ENCODE peak calls at places on chromosomes 13 and 19, in six cellular contexts. One of them, this sample, is unnamed.

GRCh38 chr13:41613984-41614581 is 156.7 kb downstream of the RGCC start:
- DNase-seq in NCI-H1105: no peak
- DNase-seq in H9: no peak
- DNase-seq in NCI-H2107: no peak
- DNase-seq in activated T-helper 1 cell treated with anti-CD3 and anti-CD28 coated beads, Interleukin-2, amount 50 U/mL, for 16 hours: no peak
- DNase-seq in SJSA1: peak; percentile 58
- DNase-seq in this sample: no peak

GRCh38 chr13:58583961-58584360 is 952.4 kb downstream of the PCDH17 start:
- DNase-seq in NCI-H1105: no peak
- DNase-seq in SJSA1: no peak
- DNase-seq in NCI-H2107: no peak
- DNase-seq in H9: no peak
- DNase-seq in activated T-helper 1 cell treated with anti-CD3 and anti-CD28 coated beads, Interleukin-2, amount 50 U/mL, for 16 hours: no peak
- DNase-seq in this sample: no peak

GRCh38 chr19:28331596-28331995 is 881.4 kb downstream of the UQCRFS1 start:
- DNase-seq in activated T-helper 1 cell treated with anti-CD3 and anti-CD28 coated beads, Interleukin-2, amount 50 U/mL, for 16 hours: no peak
- DNase-seq in NCI-H1105: no peak
- DNase-seq in SJSA1: no peak
- DNase-seq in NCI-H2107: no peak
- DNase-seq in H9: no peak
- DNase-seq in this sample: no peak

GRCh38 chr13:93435651-93436050 is 209.0 kb downstream of the GPC6 start:
- DNase-seq in SJSA1: no peak
- DNase-seq in activated T-helper 1 cell treated with anti-CD3 and anti-CD28 coated beads, Interleukin-2, amount 50 U/mL, for 16 hours: no peak
- DNase-seq in NCI-H1105: no peak
- DNase-seq in NCI-H2107: no peak
- DNase-seq in H9: no peak
- DNase-seq in this sample: no peak

GRCh38 chr13:47039106-47039505 is 142.3 kb upstream of the HTR2A start:
- DNase-seq in SJSA1: no peak
- DNase-seq in activated T-helper 1 cell treated with anti-CD3 and anti-CD28 coated beads, Interleukin-2, amount 50 U/mL, for 16 hours: no peak
- DNase-seq in NCI-H1105: no peak
- DNase-seq in NCI-H2107: no peak
- DNase-seq in H9: no peak
- DNase-seq in this sample: no peak

GRCh38 chr19:14375055-14375581 is 6.1 kb upstream of the ADGRE5 start:
- DNase-seq in activated T-helper 1 cell treated with anti-CD3 and anti-CD28 coated beads, Interleukin-2, amount 50 U/mL, for 16 hours: no peak
- DNase-seq in NCI-H2107: no peak
- DNase-seq in NCI-H1105: no peak
- DNase-seq in H9: no peak
- DNase-seq in SJSA1: no peak
- DNase-seq in this sample: no peak

GRCh38 chr13:102312841-102313240 is 89.0 kb downstream of the FGF14 start:
- DNase-seq in H9: no peak
- DNase-seq in NCI-H1105: no peak
- DNase-seq in NCI-H2107: no peak
- DNase-seq in SJSA1: no peak
- DNase-seq in activated T-helper 1 cell treated with anti-CD3 and anti-CD28 coated beads, Interleukin-2, amount 50 U/mL, for 16 hours: no peak
- DNase-seq in this sample: no peak

GRCh38 chr13:113997845-113998751 is 24.2 kb upstream of the C13orf46 start:
- DNase-seq in NCI-H1105: no peak
- DNase-seq in SJSA1: no peak
- DNase-seq in NCI-H2107: no peak
- DNase-seq in activated T-helper 1 cell treated with anti-CD3 and anti-CD28 coated beads, Interleukin-2, amount 50 U/mL, for 16 hours: no peak
- DNase-seq in H9: no peak
- DNase-seq in this sample: no peak

GRCh38 chr19:46726551-46726950 is 9.6 kb upstream of the PRKD2 start:
- DNase-seq in H9: no peak
- DNase-seq in NCI-H1105: no peak
- DNase-seq in activated T-helper 1 cell treated with anti-CD3 and anti-CD28 coated beads, Interleukin-2, amount 50 U/mL, for 16 hours: no peak
- DNase-seq in NCI-H2107: no peak
- DNase-seq in SJSA1: no peak
- DNase-seq in this sample: no peak

GRCh38 chr13:48642061-48642460 is 11.7 kb upstream of the CYSLTR2 start:
- DNase-seq in NCI-H2107: no peak
- DNase-seq in H9: no peak
- DNase-seq in SJSA1: no peak
- DNase-seq in activated T-helper 1 cell treated with anti-CD3 and anti-CD28 coated beads, Interleukin-2, amount 50 U/mL, for 16 hours: no peak
- DNase-seq in NCI-H1105: no peak
- DNase-seq in this sample: no peak

GRCh38 chr13:113588394-113589111 is 4.0 kb downstream of the TFDP1 start:
- DNase-seq in activated T-helper 1 cell treated with anti-CD3 and anti-CD28 coated beads, Interleukin-2, amount 50 U/mL, for 16 hours: no peak
- DNase-seq in NCI-H1105: no peak
- DNase-seq in SJSA1: peak; percentile 43
- DNase-seq in NCI-H2107: no peak
- DNase-seq in H9: no peak
- DNase-seq in this sample: no peak

GRCh38 chr13:41463823-41464602 is 6.7 kb downstream of the RGCC start:
- DNase-seq in activated T-helper 1 cell treated with anti-CD3 and anti-CD28 coated beads, Interleukin-2, amount 50 U/mL, for 16 hours: no peak
- DNase-seq in SJSA1: no peak
- DNase-seq in H9: no peak
- DNase-seq in NCI-H1105: no peak
- DNase-seq in NCI-H2107: no peak
- DNase-seq in this sample: no peak

GRCh38 chr19:4108767-4109625 is 14.9 kb downstream of the MAP2K2 start:
- DNase-seq in NCI-H1105: no peak
- DNase-seq in SJSA1: no peak
- DNase-seq in activated T-helper 1 cell treated with anti-CD3 and anti-CD28 coated beads, Interleukin-2, amount 50 U/mL, for 16 hours: peak; percentile 40
- DNase-seq in NCI-H2107: no peak
- DNase-seq in H9: no peak
- DNase-seq in this sample: no peak

GRCh38 chr19:47445937-47446402 is 25.7 kb downstream of the SLC8A2 start:
- DNase-seq in activated T-helper 1 cell treated with anti-CD3 and anti-CD28 coated beads, Interleukin-2, amount 50 U/mL, for 16 hours: peak; percentile 44
- DNase-seq in SJSA1: no peak
- DNase-seq in H9: peak; percentile 75
- DNase-seq in NCI-H1105: peak; percentile 26
- DNase-seq in NCI-H2107: peak; percentile 25
- DNase-seq in this sample: peak; percentile 46

GRCh38 chr13:95858286-95859075 is 181.5 kb downstream of the DNAJC3 start:
- DNase-seq in NCI-H1105: no peak
- DNase-seq in SJSA1: no peak
- DNase-seq in H9: no peak
- DNase-seq in NCI-H2107: no peak
- DNase-seq in activated T-helper 1 cell treated with anti-CD3 and anti-CD28 coated beads, Interleukin-2, amount 50 U/mL, for 16 hours: no peak
- DNase-seq in this sample: no peak

GRCh38 chr19:41321204-41321599 is 11.2 kb downstream of the CCDC97 start:
- DNase-seq in SJSA1: no peak
- DNase-seq in activated T-helper 1 cell treated with anti-CD3 and anti-CD28 coated beads, Interleukin-2, amount 50 U/mL, for 16 hours: no peak
- DNase-seq in NCI-H2107: no peak
- DNase-seq in H9: no peak
- DNase-seq in NCI-H1105: no peak
- DNase-seq in this sample: no peak

GRCh38 chr13:76226941-76227340 is 590.8 kb downstream of the LMO7 start:
- DNase-seq in NCI-H2107: no peak
- DNase-seq in activated T-helper 1 cell treated with anti-CD3 and anti-CD28 coated beads, Interleukin-2, amount 50 U/mL, for 16 hours: no peak
- DNase-seq in NCI-H1105: no peak
- DNase-seq in H9: no peak
- DNase-seq in SJSA1: no peak
- DNase-seq in this sample: no peak

GRCh38 chr19:32971012-32971595 is 654 bp downstream of the CEP89 start:
- DNase-seq in activated T-helper 1 cell treated with anti-CD3 and anti-CD28 coated beads, Interleukin-2, amount 50 U/mL, for 16 hours: no peak
- DNase-seq in H9: no peak
- DNase-seq in NCI-H2107: no peak
- DNase-seq in NCI-H1105: no peak
- DNase-seq in SJSA1: no peak
- DNase-seq in this sample: no peak

GRCh38 chr19:48717059-48717395 is 2.5 kb downstream of the MAMSTR start:
- DNase-seq in SJSA1: no peak
- DNase-seq in NCI-H2107: no peak
- DNase-seq in H9: no peak
- DNase-seq in NCI-H1105: no peak
- DNase-seq in activated T-helper 1 cell treated with anti-CD3 and anti-CD28 coated beads, Interleukin-2, amount 50 U/mL, for 16 hours: no peak
- DNase-seq in this sample: no peak